ENCODE peak calls at places on chromosomes 13 and 19, in four cellular contexts. A, D, E and X are unnamed samples.

GRCh38 chr19:8595651-8596050 is 14.9 kb downstream of the ADAMTS10 start:
- DNase-seq in A (no peak), D (no peak), E (no peak), X (no peak)

GRCh38 chr19:45363861-45364459 is 6.4 kb downstream of the ERCC2 start:
- DNase-seq in A (no peak), D (no peak), E (no peak), X (no peak)

GRCh38 chr19:48989701-48990291 is 3.3 kb downstream of the GYS1 start:
- DNase-seq in A (no peak), D (no peak), E (no peak), X (no peak)

GRCh38 chr13:113411216-113412023 is 41.9 kb downstream of the ADPRHL1 start:
- DNase-seq in A (no peak), D (peak), E (peak), X (no peak)

GRCh38 chr19:34999498-35000337 is at the start of gene GRAMD1A:
- DNase-seq in A (peak), D (peak), E (peak), X (peak)

GRCh38 chr13:22993148-22993547 is 187.6 kb upstream of the SGCG start:
- DNase-seq in A (no peak), D (no peak), E (no peak), X (no peak)

GRCh38 chr19:3336351-3336679 is 30.1 kb upstream of the NFIC start:
- DNase-seq in A (no peak), D (no peak), E (no peak), X (no peak)

GRCh38 chr13:53074119-53074518 is 45.5 kb downstream of the OLFM4 start:
- DNase-seq in A (no peak), D (no peak), E (no peak), X (no peak)

GRCh38 chr13:39397866-39398265 is 205.1 kb downstream of the LHFPL6 start:
- DNase-seq in A (no peak), D (no peak), E (no peak), X (no peak)

GRCh38 chr13:28575200-28575599 is 80.3 kb upstream of the FLT1 start:
- DNase-seq in A (no peak), D (no peak), E (no peak), X (no peak)

GRCh38 chr19:2033115-2033824 is 17.8 kb upstream of the BTBD2 start:
- DNase-seq in A (no peak), D (no peak), E (no peak), X (no peak)

GRCh38 chr19:51338563-51339312 is 3.2 kb downstream of the VSIG10L start:
- DNase-seq in A (peak), D (peak), E (no peak), X (no peak)

GRCh38 chr13:98307744-98308524 is 130.9 kb upstream of the RNF113B start:
- DNase-seq in A (no peak), D (no peak), E (no peak), X (no peak)

GRCh38 chr19:862529-863304 is 3.3 kb downstream of the CFD start:
- DNase-seq in A (peak), D (peak), E (no peak), X (no peak)

GRCh38 chr19:14977128-14977527 is 2.5 kb downstream of the SLC1A6 start:
- DNase-seq in A (no peak), D (no peak), E (no peak), X (no peak)

GRCh38 chr19:7506385-7507328 is 9.2 kb upstream of the ZNF358 start:
- DNase-seq in A (peak), D (peak), E (no peak), X (peak)

GRCh38 chr13:109737606-109738005 is 48.8 kb downstream of the IRS2 start:
- DNase-seq in A (no peak), D (no peak), E (no peak), X (no peak)

GRCh38 chr13:64154514-64154913 is 2738.9 kb upstream of the PCDH20 start:
- DNase-seq in A (no peak), D (no peak), E (no peak), X (peak)

GRCh38 chr13:94192576-94192975 is 286.9 kb downstream of the DCT start:
- DNase-seq in A (no peak), D (no peak), E (no peak), X (no peak)

GRCh38 chr13:48214519-48215121 is 18.4 kb upstream of the ITM2B start:
- DNase-seq in A (no peak), D (no peak), E (no peak), X (no peak)

GRCh38 chr19:28705008-28705407 is 507.9 kb downstream of the UQCRFS1 start:
- DNase-seq in A (no peak), D (no peak), E (peak), X (no peak)
- TF ChIP-seq CTCF in A (no peak), D (no peak), E (peak), X (no peak)

GRCh38 chr13:84648069-84648640 is 765.9 kb upstream of the SLITRK1 start:
- DNase-seq in A (no peak), D (no peak), E (no peak), X (no peak)
- TF ChIP-seq CTCF in A (no peak), D (no peak), E (peak), X (no peak)

GRCh38 chr19:32650671-32651070 is 24.3 kb downstream of the ANKRD27 start:
- DNase-seq in A (no peak), D (no peak), E (no peak), X (no peak)

GRCh38 chr19:32651729-32652140 is 23.2 kb downstream of the ANKRD27 start:
- DNase-seq in A (no peak), D (no peak), E (no peak), X (no peak)

GRCh38 chr19:32646556-32646955 is 28.4 kb downstream of the ANKRD27 start:
- DNase-seq in A (no peak), D (no peak), E (no peak), X (no peak)

GRCh38 chr19:32647361-32647760 is 27.6 kb downstream of the ANKRD27 start:
- DNase-seq in A (no peak), D (no peak), E (no peak), X (no peak)

GRCh38 chr19:32649751-32650150 is 25.2 kb downstream of the ANKRD27 start:
- DNase-seq in A (no peak), D (no peak), E (no peak), X (no peak)
- TF ChIP-seq CTCF in A (no peak), D (no peak), E (no peak), X (no peak)

DNA sequence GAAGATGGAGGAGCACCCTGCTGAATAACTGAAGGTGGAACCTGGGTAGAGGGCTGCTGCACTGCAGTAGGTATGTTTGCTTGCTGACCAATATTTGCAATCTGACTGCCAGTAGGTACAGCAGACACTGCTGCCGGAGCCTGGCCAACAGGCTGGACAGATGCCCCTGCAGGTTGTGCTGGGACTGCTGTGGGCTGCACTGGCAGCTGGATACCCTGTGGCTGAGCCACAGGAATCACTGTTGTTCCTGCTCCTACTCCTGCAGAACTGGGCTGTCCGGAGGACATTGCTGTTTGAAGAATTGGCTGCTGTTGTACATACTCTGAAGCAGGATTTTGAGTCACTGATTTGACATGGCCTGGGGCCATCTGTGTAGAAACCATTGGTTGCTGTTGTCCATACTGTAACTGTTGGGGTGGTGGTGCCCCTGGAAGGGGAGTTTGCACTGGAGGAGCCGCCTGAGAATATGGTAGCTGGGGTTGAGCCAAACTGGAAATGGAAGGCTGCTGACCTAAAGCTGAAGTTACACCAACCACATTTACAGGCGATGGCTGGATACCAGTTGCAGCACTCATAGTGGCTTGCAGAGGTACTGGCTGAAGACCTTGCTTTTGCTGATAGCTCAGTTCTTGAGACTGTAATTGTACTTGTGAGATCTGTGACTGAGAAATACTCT is 2.2 kb downstream of the TSC22D1 start:
- DNase-seq in A (peak), D (no peak), E (no peak), X (no peak)
- TF ChIP-seq CTCF in A (peak), D (no peak), E (peak), X (no peak)

GRCh38 chr13:68304287-68304893 is 1074.3 kb upstream of the PCDH9 start:
- DNase-seq in A (peak), D (no peak), E (peak), X (peak)
- TF ChIP-seq CTCF in A (peak), D (no peak), E (peak), X (peak)

GRCh38 chr19:28981994-28982393 is 231.0 kb downstream of the UQCRFS1 start:
- DNase-seq in A (no peak), D (no peak), E (no peak), X (no peak)

GRCh38 chr19:28980236-28980868 is 232.6 kb downstream of the UQCRFS1 start:
- DNase-seq in A (no peak), D (no peak), E (no peak), X (no peak)

GRCh38 chr19:28972144-28972543 is 240.8 kb downstream of the UQCRFS1 start:
- DNase-seq in A (no peak), D (no peak), E (no peak), X (no peak)

DNA sequence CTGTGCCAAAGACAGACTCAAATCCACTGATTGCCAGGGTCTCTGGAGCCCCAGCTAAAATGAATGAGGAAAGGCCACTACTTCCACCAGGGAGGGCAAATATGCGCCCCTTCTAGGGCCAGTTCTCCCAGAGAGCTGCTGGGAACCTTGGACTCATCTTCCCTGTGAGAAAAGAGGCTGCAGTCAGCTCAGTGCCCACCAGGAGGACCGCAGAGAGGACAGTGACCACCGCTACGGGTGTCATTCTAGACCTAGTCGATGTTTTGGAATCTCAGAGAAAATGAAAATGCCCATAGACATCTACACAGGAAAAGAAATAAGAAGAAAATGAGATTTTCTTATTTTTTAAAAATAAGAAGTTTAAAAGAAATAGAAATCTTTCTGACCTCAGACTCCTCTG is 235.1 kb downstream of the UQCRFS1 start:
- DNase-seq in A (no peak), D (no peak), E (no peak), X (no peak)
- TF ChIP-seq CTCF in A (no peak), D (no peak), E (peak), X (no peak)

DNA sequence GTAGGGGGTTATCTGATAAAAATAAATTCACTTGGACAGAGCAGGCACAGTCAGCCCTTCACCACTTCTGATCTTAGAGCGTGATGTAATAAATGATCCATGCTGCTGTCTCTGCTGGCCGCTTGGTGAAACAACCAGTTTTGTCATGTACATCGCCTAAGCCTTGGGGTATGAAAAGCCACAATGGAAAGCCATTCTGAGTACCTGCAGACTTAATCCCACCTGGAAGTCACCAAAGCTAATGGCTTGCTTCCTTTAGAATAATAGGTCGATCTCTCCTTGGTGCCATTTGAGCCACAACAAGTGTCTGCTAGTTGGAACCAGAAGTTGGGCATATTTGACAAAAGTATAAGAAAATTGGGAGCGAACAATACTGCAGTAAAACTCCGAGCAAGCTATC is 1649.7 kb upstream of the SPRY2 start:
- DNase-seq in A (no peak), D (no peak), E (no peak), X (no peak)
- TF ChIP-seq CTCF in A (no peak), D (no peak), E (no peak), X (no peak)